ENCODE peak calls at places on chromosome 9, in ten cellular contexts. H is Panc1; S is activated naive CD8-positive, alpha-beta T cell treated with anti-CD3 and anti-CD28 coated beads, Interleukin-2, amount 50 U/mL, for 24 hours; M is HEK293T; X is CD8-positive, alpha-beta T cell; Y is Calu3; K is AML-193; O is iris pigment epithelial cell; N is naive thymus-derived CD4-positive, alpha-beta T cell; W is NCI-H1092 treated with DMSO at 0.1 percent for 48 hours. Z is an unnamed sample.

GRCh38 chr9:101388507-101388993 is 3.7 kb upstream of the BAAT start:
- DNase-seq in H (no peak), S (no peak), M (no peak), X (no peak), Y (no peak), K (no peak), O (no peak), N (no peak), W (peak), Z (no peak)

GRCh38 chr9:19516348-19516747 is 107.5 kb downstream of the ACER2 start:
- DNase-seq in H (no peak), S (no peak), M (no peak), X (no peak), Y (no peak), K (no peak), O (no peak), N (no peak), W (no peak), Z (no peak)

GRCh38 chr9:119284587-119285337 is 84.5 kb downstream of the BRINP1 start:
- DNase-seq in H (no peak), S (no peak), M (no peak), X (no peak), Y (no peak), K (no peak), O (peak), N (no peak), W (no peak), Z (no peak)

GRCh38 chr9:117416856-117417255 is 2.0 kb upstream of the ASTN2 start:
- DNase-seq in H (no peak), S (no peak), M (no peak), X (no peak), Y (no peak), K (no peak), O (no peak), N (no peak), W (no peak), Z (peak)

GRCh38 chr9:3138236-3139229 is 294.6 kb upstream of the PUM3 start:
- DNase-seq in H (no peak), S (no peak), M (no peak), X (no peak), Y (no peak), K (no peak), O (peak), N (no peak), W (no peak), Z (no peak)

GRCh38 chr9:126694206-126695081 is 80.7 kb downstream of the LMX1B start:
- DNase-seq in H (no peak), S (no peak), M (no peak), X (no peak), Y (no peak), K (no peak), O (no peak), N (no peak), W (no peak), Z (no peak)

GRCh38 chr9:38017149-38017884 is 51.7 kb downstream of the SHB start:
- DNase-seq in H (no peak), S (no peak), M (no peak), X (no peak), Y (peak), K (no peak), O (peak), N (no peak), W (peak), Z (no peak)

GRCh38 chr9:115650768-115651167 is 502.8 kb upstream of the PAPPA start:
- DNase-seq in H (no peak), S (no peak), M (no peak), X (no peak), Y (no peak), K (no peak), O (peak), N (no peak), W (no peak), Z (no peak)

GRCh38 chr9:134189167-134189474 is 24.8 kb upstream of the RNU6ATAC start:
- DNase-seq in H (no peak), S (no peak), M (no peak), X (no peak), Y (no peak), K (no peak), O (no peak), N (no peak), W (peak), Z (no peak)

GRCh38 chr9:128412120-128412790 is 8.4 kb upstream of the CERCAM start:
- DNase-seq in H (no peak), S (peak), M (peak), X (peak), Y (peak), K (peak), O (peak), N (no peak), W (peak), Z (no peak)

Z was measured in NCI-H510A treated with DMSO at 0.1 percent for 48 hours.